ENCODE peak calls at places on chromosome 4, in five cellular contexts. One of them, this sample, is unnamed.

GRCh38 chr4:151991001-151991883 is 230.4 kb upstream of the GATB start:
- DNase-seq in K562: no peak
- DNase-seq in HepG2: no peak
- DNase-seq in A549: no peak
- DNase-seq in H1: no peak
- DNase-seq in this sample: no peak

GRCh38 chr4:73998040-73999011 is at the start of gene CXCL5:
- DNase-seq in HepG2: no peak
- DNase-seq in H1: peak; percentile 78
- DNase-seq in A549: peak; percentile 47
- DNase-seq in K562: no peak
- DNase-seq in this sample: peak; percentile 41

GRCh38 chr4:163448541-163449203 is 24.9 kb downstream of the TKTL2 start:
- DNase-seq in A549: no peak
- DNase-seq in K562: no peak
- DNase-seq in HepG2: no peak
- DNase-seq in H1: no peak
- DNase-seq in this sample: no peak

GRCh38 chr4:187289371-187289770 is 565.7 kb upstream of the FAT1 start:
- DNase-seq in H1: no peak
- DNase-seq in HepG2: no peak
- DNase-seq in K562: no peak
- DNase-seq in A549: no peak
- DNase-seq in this sample: no peak

GRCh38 chr4:6356076-6356560 is 86.5 kb downstream of the WFS1 start:
- DNase-seq in HepG2: no peak
- DNase-seq in A549: no peak
- DNase-seq in H1: no peak
- DNase-seq in K562: no peak
- DNase-seq in this sample: no peak

GRCh38 chr4:159723341-159724048 is 620.6 kb downstream of the RAPGEF2 start:
- DNase-seq in H1: no peak
- DNase-seq in A549: no peak
- DNase-seq in HepG2: no peak
- DNase-seq in K562: no peak
- DNase-seq in this sample: no peak

GRCh38 chr4:75916091-75916661 is 13.9 kb upstream of the PPEF2 start:
- DNase-seq in A549: peak; percentile 47
- DNase-seq in H1: no peak
- DNase-seq in HepG2: peak; percentile 25
- DNase-seq in K562: peak; percentile 55
- DNase-seq in this sample: peak; percentile 73

GRCh38 chr4:42953316-42953715 is 60.8 kb downstream of the GRXCR1 start:
- DNase-seq in A549: no peak
- DNase-seq in H1: no peak
- DNase-seq in K562: no peak
- DNase-seq in HepG2: no peak
- DNase-seq in this sample: no peak

GRCh38 chr4:1577818-1578217 is 106.3 kb downstream of the FAM53A start:
- DNase-seq in A549: no peak
- DNase-seq in H1: no peak
- DNase-seq in HepG2: no peak
- DNase-seq in K562: no peak
- DNase-seq in this sample: no peak

GRCh38 chr4:169252339-169253086 is 18.2 kb downstream of the SH3RF1 start:
- DNase-seq in HepG2: no peak
- DNase-seq in A549: no peak
- DNase-seq in K562: no peak
- DNase-seq in H1: no peak
- DNase-seq in this sample: peak; percentile 87

GRCh38 chr4:153497091-153497531 is 31.0 kb downstream of the TMEM131L start:
- DNase-seq in K562: peak; percentile 69
- DNase-seq in A549: no peak
- DNase-seq in H1: peak; percentile 41
- DNase-seq in HepG2: peak; percentile 58
- DNase-seq in this sample: peak; percentile 43

GRCh38 chr4:39756159-39756558 is 58.2 kb downstream of the UBE2K start:
- DNase-seq in K562: no peak
- DNase-seq in H1: no peak
- DNase-seq in A549: no peak
- DNase-seq in HepG2: no peak
- DNase-seq in this sample: no peak

GRCh38 chr4:51965862-51966261 is 54.3 kb downstream of the LRRC66 start:
- DNase-seq in H1: no peak
- DNase-seq in A549: no peak
- DNase-seq in K562: no peak
- DNase-seq in HepG2: no peak
- DNase-seq in this sample: no peak

GRCh38 chr4:184961693-184962092 is 56.6 kb upstream of the HELT start:
- DNase-seq in H1: no peak
- DNase-seq in HepG2: no peak
- DNase-seq in K562: peak; percentile 57
- DNase-seq in A549: no peak
- DNase-seq in this sample: no peak

GRCh38 chr4:143294310-143294709 is 42.4 kb upstream of the GAB1 start:
- DNase-seq in HepG2: no peak
- DNase-seq in A549: no peak
- DNase-seq in H1: no peak
- DNase-seq in K562: no peak
- DNase-seq in this sample: no peak

GRCh38 chr4:48255130-48255958 is 14.3 kb downstream of the TEC start:
- DNase-seq in K562: peak; percentile 94
- DNase-seq in A549: no peak
- DNase-seq in H1: no peak
- DNase-seq in HepG2: no peak
- DNase-seq in this sample: no peak

GRCh38 chr4:94714360-94714759 is 43.4 kb upstream of the BMPR1B start:
- DNase-seq in A549: no peak
- DNase-seq in HepG2: no peak
- DNase-seq in K562: no peak
- DNase-seq in H1: no peak
- DNase-seq in this sample: no peak

GRCh38 chr4:84691170-84691691 is 108.3 kb downstream of the CDS1 start:
- DNase-seq in HepG2: no peak
- DNase-seq in A549: peak; percentile 40
- DNase-seq in K562: peak; percentile 11
- DNase-seq in H1: no peak
- DNase-seq in this sample: peak; percentile 76

GRCh38 chr4:181364504-181364903 is 878.7 kb upstream of the TENM3 start:
- DNase-seq in HepG2: no peak
- DNase-seq in A549: no peak
- DNase-seq in K562: no peak
- DNase-seq in H1: no peak
- DNase-seq in this sample: no peak

GRCh38 chr4:26022346-26022891 is 108.4 kb downstream of the SMIM20 start:
- DNase-seq in A549: peak; percentile 51
- DNase-seq in H1: no peak
- DNase-seq in K562: no peak
- DNase-seq in HepG2: peak; percentile 73
- DNase-seq in this sample: peak; percentile 45

GRCh38 chr4:150135134-150135773 is 57.0 kb downstream of the DCLK2 start:
- DNase-seq in HepG2: no peak
- DNase-seq in A549: no peak
- DNase-seq in K562: no peak
- DNase-seq in H1: no peak
- DNase-seq in this sample: no peak
- H3K4me2 ChIP-seq in HepG2: no peak overlapping the region
- H3K4me2 ChIP-seq in A549: peak overlapping the region; percentile 35
- H3K4me2 ChIP-seq in K562: no peak overlapping the region
- H3K4me2 ChIP-seq in H1: no peak overlapping the region
- H3K4me2 ChIP-seq in this sample: no peak overlapping the region

GRCh38 chr4:77505275-77505957 is 100.2 kb upstream of the CXCL13 start:
- DNase-seq in HepG2: no peak
- DNase-seq in A549: no peak
- DNase-seq in H1: no peak
- DNase-seq in K562: no peak
- DNase-seq in this sample: no peak
- TF ChIP-seq JUN in HepG2: no peak
- TF ChIP-seq JUN in A549: no peak
- TF ChIP-seq JUN in H1: no peak
- TF ChIP-seq JUN in K562: no peak
- TF ChIP-seq JUN in this sample: no peak

GRCh38 chr4:13612569-13612968 is 15.0 kb downstream of the BOD1L1 start:
- DNase-seq in HepG2: no peak
- DNase-seq in K562: no peak
- DNase-seq in A549: no peak
- DNase-seq in H1: no peak
- DNase-seq in this sample: no peak
- H3K4me1 ChIP-seq in HepG2: no peaks in the 10 kb centered on the region
- H3K4me1 ChIP-seq in K562: no peaks in the 10 kb centered on the region
- H3K4me1 ChIP-seq in A549: no peaks in the 10 kb centered on the region
- H3K4me1 ChIP-seq in H1: no peaks in the 10 kb centered on the region
- H3K4me1 ChIP-seq in this sample: peaks cover 5% of the 10 kb centered on the region

DNA sequence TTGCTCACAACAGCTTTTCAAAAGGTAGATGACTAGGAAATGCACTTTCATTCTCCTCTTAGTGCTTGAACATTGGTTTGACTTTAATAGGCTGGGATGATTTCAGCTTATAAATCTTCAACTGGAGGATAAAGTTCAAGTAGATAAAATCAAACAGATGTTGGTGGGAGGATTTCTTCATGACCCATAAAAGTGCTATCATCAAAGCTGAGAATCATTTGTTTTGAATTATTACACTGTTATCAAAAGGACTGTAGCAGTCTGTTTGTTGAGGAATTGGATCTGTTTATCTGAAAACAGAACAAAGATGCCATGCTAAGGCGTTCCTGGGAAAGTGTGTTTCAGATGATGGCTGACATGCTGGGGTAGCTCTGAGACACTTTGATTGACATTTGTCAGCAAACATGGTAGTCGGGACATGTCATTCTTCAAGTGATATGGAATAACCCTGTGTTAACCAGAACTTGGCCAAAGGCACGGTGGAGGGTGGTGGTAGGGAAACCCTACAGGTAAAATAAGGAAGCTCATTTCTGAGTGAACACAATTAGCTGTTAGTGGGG is 304.0 kb upstream of the PITX2 start:
- DNase-seq in A549: no peak
- DNase-seq in HepG2: no peak
- DNase-seq in H1: no peak
- DNase-seq in K562: no peak
- DNase-seq in this sample: no peak
- H3K4me2 ChIP-seq in A549: no peak overlapping the region
- H3K4me2 ChIP-seq in HepG2: no peak overlapping the region
- H3K4me2 ChIP-seq in H1: no peak overlapping the region
- H3K4me2 ChIP-seq in K562: no peak overlapping the region
- H3K4me2 ChIP-seq in this sample: no peak overlapping the region

GRCh38 chr4:10006604-10007435 is 14.5 kb downstream of the SLC2A9 start:
- DNase-seq in A549: peak; percentile 70
- DNase-seq in H1: no peak
- DNase-seq in HepG2: peak; percentile 83
- DNase-seq in K562: no peak
- DNase-seq in this sample: peak; percentile 57
- TF ChIP-seq JUN in A549: no peak
- TF ChIP-seq JUN in H1: no peak
- TF ChIP-seq JUN in HepG2: no peak
- TF ChIP-seq JUN in K562: no peak
- TF ChIP-seq JUN in this sample: no peak

GRCh38 chr4:99894998-99895397 is 771 bp upstream of the LAMTOR3 start:
- DNase-seq in HepG2: no peak
- DNase-seq in A549: no peak
- DNase-seq in K562: no peak
- DNase-seq in H1: no peak
- DNase-seq in this sample: no peak
- H3K4me1 ChIP-seq in HepG2: peaks cover 23% of the 10 kb centered on the region
- H3K4me1 ChIP-seq in A549: peaks cover 6% of the 10 kb centered on the region
- H3K4me1 ChIP-seq in K562: no peaks in the 10 kb centered on the region
- H3K4me1 ChIP-seq in H1: no peaks in the 10 kb centered on the region
- H3K4me1 ChIP-seq in this sample: peaks cover 16% of the 10 kb centered on the region

DNA sequence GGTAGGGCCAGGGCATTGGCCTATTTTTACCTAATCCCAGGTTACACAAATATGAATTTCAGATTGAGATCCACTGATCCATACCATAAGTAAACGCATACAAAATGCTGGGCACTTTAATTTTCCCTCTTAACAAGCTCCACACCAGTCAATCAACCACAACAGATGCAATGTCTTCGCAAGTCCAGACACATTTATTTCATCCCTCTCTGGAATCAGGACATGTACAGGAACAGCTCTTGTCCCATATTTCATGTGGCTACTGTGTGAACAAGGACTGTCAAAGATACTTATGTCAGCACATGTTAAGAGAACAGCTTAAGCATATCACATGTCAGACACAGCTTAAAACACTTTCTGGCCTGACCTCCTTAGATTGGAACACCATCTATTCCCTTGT is 145.9 kb downstream of the PPP3CA start:
- DNase-seq in A549: no peak
- DNase-seq in HepG2: no peak
- DNase-seq in K562: no peak
- DNase-seq in H1: no peak
- DNase-seq in this sample: no peak
- H3K4me2 ChIP-seq in A549: peak overlapping the region; percentile 75
- H3K4me2 ChIP-seq in HepG2: no peak overlapping the region
- H3K4me2 ChIP-seq in K562: no peak overlapping the region
- H3K4me2 ChIP-seq in H1: no peak overlapping the region
- H3K4me2 ChIP-seq in this sample: no peak overlapping the region

GRCh38 chr4:99405433-99406115 is 29.6 kb downstream of the ADH7 start:
- DNase-seq in H1: peak; percentile 90
- DNase-seq in HepG2: peak; percentile 74
- DNase-seq in K562: peak; percentile 29
- DNase-seq in A549: peak; percentile 2
- DNase-seq in this sample: peak; percentile 70

GRCh38 chr4:99404595-99405287 is 30.4 kb downstream of the ADH7 start:
- DNase-seq in H1: no peak
- DNase-seq in HepG2: no peak
- DNase-seq in A549: no peak
- DNase-seq in K562: no peak
- DNase-seq in this sample: peak; percentile 29

GRCh38 chr4:99403380-99404194 is 31.6 kb downstream of the ADH7 start:
- DNase-seq in K562: no peak
- DNase-seq in HepG2: peak; percentile 94
- DNase-seq in H1: no peak
- DNase-seq in A549: no peak
- DNase-seq in this sample: no peak

GRCh38 chr4:99402765-99403164 is 32.4 kb downstream of the ADH7 start:
- DNase-seq in A549: no peak
- DNase-seq in HepG2: no peak
- DNase-seq in K562: no peak
- DNase-seq in H1: no peak
- DNase-seq in this sample: no peak

GRCh38 chr4:99400831-99401230 is 34.3 kb downstream of the ADH7 start:
- DNase-seq in HepG2: no peak
- DNase-seq in H1: no peak
- DNase-seq in K562: no peak
- DNase-seq in A549: no peak
- DNase-seq in this sample: no peak
- TF ChIP-seq JUN in HepG2: no peak
- TF ChIP-seq JUN in H1: no peak
- TF ChIP-seq JUN in K562: no peak
- TF ChIP-seq JUN in A549: no peak
- TF ChIP-seq JUN in this sample: no peak

This sample was measured in endothelial cell of umbilical vein.